ENCODE peak calls at places on chromosomes 12 and 14, in six cellular contexts. One of them, this sample, is unnamed.
A peak's percentile ranks its signal among the peaks of the same experiment; 100 is the strongest.

GRCh38 chr12:54222609-54223008 is 33.8 kb upstream of the SMUG1 start:
- DNase-seq in stomach: no peak
- DNase-seq in GM12878: no peak
- DNase-seq in breast epithelium: no peak
- DNase-seq in omental fat pad: no peak
- DNase-seq in fibroblast of the aortic adventitia: peak; percentile 94
- DNase-seq in this sample: no peak

GRCh38 chr12:94698553-94698952 is 48.2 kb upstream of the TMCC3 start:
- DNase-seq in stomach: no peak
- DNase-seq in GM12878: no peak
- DNase-seq in breast epithelium: no peak
- DNase-seq in omental fat pad: no peak
- DNase-seq in fibroblast of the aortic adventitia: no peak
- DNase-seq in this sample: no peak

GRCh38 chr12:68319988-68320623 is 12.1 kb downstream of the MDM1 start:
- DNase-seq in stomach: no peak
- DNase-seq in GM12878: no peak
- DNase-seq in breast epithelium: no peak
- DNase-seq in omental fat pad: no peak
- DNase-seq in fibroblast of the aortic adventitia: peak; percentile 97
- DNase-seq in this sample: no peak

GRCh38 chr12:105922670-105923102 is 216.1 kb downstream of the NUAK1 start:
- DNase-seq in stomach: no peak
- DNase-seq in GM12878: no peak
- DNase-seq in breast epithelium: no peak
- DNase-seq in omental fat pad: no peak
- DNase-seq in fibroblast of the aortic adventitia: peak; percentile 38
- DNase-seq in this sample: no peak

GRCh38 chr12:125188912-125189881 is 124.0 kb downstream of the AACS start:
- DNase-seq in stomach: no peak
- DNase-seq in GM12878: no peak
- DNase-seq in breast epithelium: no peak
- DNase-seq in omental fat pad: no peak
- DNase-seq in fibroblast of the aortic adventitia: no peak
- DNase-seq in this sample: no peak

GRCh38 chr14:85313801-85314207 is 216.1 kb upstream of the FLRT2 start:
- DNase-seq in stomach: no peak
- DNase-seq in GM12878: no peak
- DNase-seq in breast epithelium: no peak
- DNase-seq in omental fat pad: no peak
- DNase-seq in fibroblast of the aortic adventitia: no peak
- DNase-seq in this sample: no peak

GRCh38 chr12:31011746-31012567 is 61.7 kb upstream of the DDX11 start:
- DNase-seq in stomach: no peak
- DNase-seq in GM12878: no peak
- DNase-seq in breast epithelium: no peak
- DNase-seq in omental fat pad: no peak
- DNase-seq in fibroblast of the aortic adventitia: no peak
- DNase-seq in this sample: no peak

GRCh38 chr14:100440207-100440631 is 117.1 kb downstream of the SLC25A47 start:
- DNase-seq in stomach: peak; percentile 77
- DNase-seq in GM12878: no peak
- DNase-seq in breast epithelium: peak; percentile 74
- DNase-seq in omental fat pad: no peak
- DNase-seq in fibroblast of the aortic adventitia: peak; percentile 68
- DNase-seq in this sample: peak; percentile 68

GRCh38 chr14:65084554-65085190 is 17.6 kb downstream of the MAX start:
- DNase-seq in stomach: no peak
- DNase-seq in GM12878: no peak
- DNase-seq in breast epithelium: no peak
- DNase-seq in omental fat pad: no peak
- DNase-seq in fibroblast of the aortic adventitia: no peak
- DNase-seq in this sample: no peak

GRCh38 chr14:74618078-74618952 is 6.3 kb upstream of the LTBP2 start:
- DNase-seq in stomach: peak; percentile 48
- DNase-seq in GM12878: no peak
- DNase-seq in breast epithelium: no peak
- DNase-seq in omental fat pad: no peak
- DNase-seq in fibroblast of the aortic adventitia: peak; percentile 58
- DNase-seq in this sample: no peak

GRCh38 chr14:58280954-58281787 is 17.2 kb upstream of the ARID4A start:
- DNase-seq in stomach: no peak
- DNase-seq in GM12878: peak; percentile 27
- DNase-seq in breast epithelium: no peak
- DNase-seq in omental fat pad: no peak
- DNase-seq in fibroblast of the aortic adventitia: peak; percentile 92
- DNase-seq in this sample: no peak

GRCh38 chr12:124398578-124399227 is 103.8 kb downstream of the RFLNA start:
- DNase-seq in stomach: peak; percentile 48
- DNase-seq in GM12878: no peak
- DNase-seq in breast epithelium: no peak
- DNase-seq in omental fat pad: peak; percentile 68
- DNase-seq in fibroblast of the aortic adventitia: peak; percentile 58
- DNase-seq in this sample: no peak

GRCh38 chr14:72559669-72560068 is 334.2 kb downstream of the DPF3 start:
- DNase-seq in stomach: no peak
- DNase-seq in GM12878: no peak
- DNase-seq in breast epithelium: no peak
- DNase-seq in omental fat pad: no peak
- DNase-seq in fibroblast of the aortic adventitia: no peak
- DNase-seq in this sample: no peak

GRCh38 chr12:69106482-69107118 is 132.8 kb upstream of the CPSF6 start:
- DNase-seq in stomach: no peak
- DNase-seq in GM12878: no peak
- DNase-seq in breast epithelium: no peak
- DNase-seq in omental fat pad: no peak
- DNase-seq in fibroblast of the aortic adventitia: no peak
- DNase-seq in this sample: no peak

GRCh38 chr12:52221912-52222457 is 11.1 kb upstream of the KRT7 start:
- DNase-seq in stomach: peak; percentile 55
- DNase-seq in GM12878: no peak
- DNase-seq in breast epithelium: peak; percentile 82
- DNase-seq in omental fat pad: no peak
- DNase-seq in fibroblast of the aortic adventitia: no peak
- DNase-seq in this sample: peak; percentile 79

GRCh38 chr12:106871477-106871876 is 84.2 kb upstream of the TMEM263 start:
- DNase-seq in stomach: no peak
- DNase-seq in GM12878: no peak
- DNase-seq in breast epithelium: no peak
- DNase-seq in omental fat pad: no peak
- DNase-seq in fibroblast of the aortic adventitia: peak; percentile 16
- DNase-seq in this sample: no peak

GRCh38 chr12:105698047-105698446 is 367.6 kb downstream of the C12orf75 start:
- DNase-seq in stomach: no peak
- DNase-seq in GM12878: no peak
- DNase-seq in breast epithelium: no peak
- DNase-seq in omental fat pad: no peak
- DNase-seq in fibroblast of the aortic adventitia: no peak
- DNase-seq in this sample: no peak

GRCh38 chr14:69316449-69317391 is 56.8 kb downstream of the GALNT16 start:
- DNase-seq in stomach: no peak
- DNase-seq in GM12878: no peak
- DNase-seq in breast epithelium: no peak
- DNase-seq in omental fat pad: no peak
- DNase-seq in fibroblast of the aortic adventitia: peak; percentile 100
- DNase-seq in this sample: no peak

GRCh38 chr14:70190156-70190555 is 1.4 kb upstream of the SLC8A3 start:
- DNase-seq in stomach: no peak
- DNase-seq in GM12878: no peak
- DNase-seq in breast epithelium: no peak
- DNase-seq in omental fat pad: no peak
- DNase-seq in fibroblast of the aortic adventitia: no peak
- DNase-seq in this sample: no peak

GRCh38 chr14:105199093-105199492 is 18.0 kb upstream of the NUDT14 start:
- DNase-seq in stomach: no peak
- DNase-seq in GM12878: no peak
- DNase-seq in breast epithelium: no peak
- DNase-seq in omental fat pad: no peak
- DNase-seq in fibroblast of the aortic adventitia: no peak
- DNase-seq in this sample: no peak

GRCh38 chr12:121524196-121524930 is 56.5 kb downstream of the KDM2B start:
- DNase-seq in stomach: no peak
- DNase-seq in GM12878: no peak
- DNase-seq in breast epithelium: no peak
- DNase-seq in omental fat pad: no peak
- DNase-seq in fibroblast of the aortic adventitia: no peak
- DNase-seq in this sample: peak; percentile 53

GRCh38 chr14:103576371-103577024 is 13.7 kb downstream of the COA8 start:
- DNase-seq in stomach: peak; percentile 96
- DNase-seq in GM12878: no peak
- DNase-seq in breast epithelium: peak; percentile 76
- DNase-seq in omental fat pad: peak; percentile 58
- DNase-seq in fibroblast of the aortic adventitia: peak; percentile 86
- DNase-seq in this sample: peak; percentile 73

GRCh38 chr14:96893966-96894622 is 96.9 kb downstream of the VRK1 start:
- DNase-seq in stomach: no peak
- DNase-seq in GM12878: no peak
- DNase-seq in breast epithelium: no peak
- DNase-seq in omental fat pad: no peak
- DNase-seq in fibroblast of the aortic adventitia: no peak
- DNase-seq in this sample: no peak

GRCh38 chr12:108306014-108306501 is 33.1 kb downstream of the CMKLR1 start:
- DNase-seq in stomach: no peak
- DNase-seq in GM12878: no peak
- DNase-seq in breast epithelium: no peak
- DNase-seq in omental fat pad: no peak
- DNase-seq in fibroblast of the aortic adventitia: peak; percentile 15
- DNase-seq in this sample: no peak

GRCh38 chr12:27733791-27734190 is 23.2 kb downstream of the MRPS35 start:
- DNase-seq in stomach: no peak
- DNase-seq in GM12878: no peak
- DNase-seq in breast epithelium: no peak
- DNase-seq in omental fat pad: no peak
- DNase-seq in fibroblast of the aortic adventitia: no peak
- DNase-seq in this sample: no peak

GRCh38 chr12:27733052-27733656 is 22.5 kb downstream of the MRPS35 start:
- DNase-seq in stomach: no peak
- DNase-seq in GM12878: no peak
- DNase-seq in breast epithelium: no peak
- DNase-seq in omental fat pad: no peak
- DNase-seq in fibroblast of the aortic adventitia: peak; percentile 60
- DNase-seq in this sample: peak; percentile 29

GRCh38 chr12:27730097-27730588 is 19.5 kb downstream of the MRPS35 start:
- DNase-seq in stomach: no peak
- DNase-seq in GM12878: no peak
- DNase-seq in breast epithelium: no peak
- DNase-seq in omental fat pad: no peak
- DNase-seq in fibroblast of the aortic adventitia: no peak
- DNase-seq in this sample: no peak

DNA sequence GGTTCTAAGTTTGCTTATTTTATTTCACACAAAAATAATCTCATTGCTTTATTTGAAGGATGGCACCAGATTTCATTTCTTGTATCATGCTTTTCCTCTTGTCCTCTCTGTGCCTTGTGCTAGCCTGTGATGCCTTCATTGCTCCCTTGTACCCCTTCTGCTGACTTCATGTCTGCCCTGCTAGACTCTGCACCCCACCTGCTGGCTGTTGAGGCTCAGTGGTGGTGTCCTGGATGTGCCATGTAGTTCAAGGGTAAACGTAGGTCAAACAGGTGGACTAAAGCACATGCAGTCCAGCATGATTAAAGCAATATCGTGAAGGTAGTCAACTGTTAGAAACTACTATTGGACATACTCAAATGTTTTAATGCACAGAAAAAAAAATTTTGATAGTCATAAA is 21.6 kb downstream of the MRPS35 start:
- DNase-seq in stomach: peak; percentile 32
- DNase-seq in GM12878: no peak
- DNase-seq in breast epithelium: no peak
- DNase-seq in omental fat pad: no peak
- DNase-seq in fibroblast of the aortic adventitia: no peak
- DNase-seq in this sample: no peak
- TF ChIP-seq CTCF in stomach: no peak
- TF ChIP-seq CTCF in GM12878: peak; percentile 25
- TF ChIP-seq CTCF in breast epithelium: no peak
- TF ChIP-seq CTCF in omental fat pad: no peak
- TF ChIP-seq CTCF in fibroblast of the aortic adventitia: peak; percentile 29
- TF ChIP-seq CTCF in this sample: no peak

GRCh38 chr12:24803406-24804245 is 145.3 kb downstream of the BCAT1 start:
- DNase-seq in stomach: no peak
- DNase-seq in GM12878: no peak
- DNase-seq in breast epithelium: no peak
- DNase-seq in omental fat pad: no peak
- DNase-seq in fibroblast of the aortic adventitia: no peak
- DNase-seq in this sample: no peak

GRCh38 chr12:24810378-24810777 is 138.5 kb downstream of the BCAT1 start:
- DNase-seq in stomach: no peak
- DNase-seq in GM12878: no peak
- DNase-seq in breast epithelium: no peak
- DNase-seq in omental fat pad: no peak
- DNase-seq in fibroblast of the aortic adventitia: no peak
- DNase-seq in this sample: no peak

GRCh38 chr12:24814379-24815086 is 134.4 kb downstream of the BCAT1 start:
- DNase-seq in stomach: no peak
- DNase-seq in GM12878: peak; percentile 63
- DNase-seq in breast epithelium: no peak
- DNase-seq in omental fat pad: no peak
- DNase-seq in fibroblast of the aortic adventitia: no peak
- DNase-seq in this sample: no peak

GRCh38 chr12:24808651-24809050 is 140.2 kb downstream of the BCAT1 start:
- DNase-seq in stomach: no peak
- DNase-seq in GM12878: no peak
- DNase-seq in breast epithelium: no peak
- DNase-seq in omental fat pad: no peak
- DNase-seq in fibroblast of the aortic adventitia: no peak
- DNase-seq in this sample: no peak
- TF ChIP-seq CTCF in stomach: no peak
- TF ChIP-seq CTCF in GM12878: no peak
- TF ChIP-seq CTCF in breast epithelium: no peak
- TF ChIP-seq CTCF in omental fat pad: no peak
- TF ChIP-seq CTCF in fibroblast of the aortic adventitia: no peak
- TF ChIP-seq CTCF in this sample: no peak

GRCh38 chr12:65586796-65587195 is 237.5 kb upstream of the HMGA2 start:
- DNase-seq in stomach: no peak
- DNase-seq in GM12878: no peak
- DNase-seq in breast epithelium: no peak
- DNase-seq in omental fat pad: no peak
- DNase-seq in fibroblast of the aortic adventitia: no peak
- DNase-seq in this sample: no peak

GRCh38 chr12:65584041-65584440 is 240.2 kb upstream of the HMGA2 start:
- DNase-seq in stomach: no peak
- DNase-seq in GM12878: no peak
- DNase-seq in breast epithelium: no peak
- DNase-seq in omental fat pad: no peak
- DNase-seq in fibroblast of the aortic adventitia: no peak
- DNase-seq in this sample: no peak

GRCh38 chr12:65590318-65590717 is 234.0 kb upstream of the HMGA2 start:
- DNase-seq in stomach: no peak
- DNase-seq in GM12878: no peak
- DNase-seq in breast epithelium: no peak
- DNase-seq in omental fat pad: no peak
- DNase-seq in fibroblast of the aortic adventitia: no peak
- DNase-seq in this sample: no peak

GRCh38 chr12:65585648-65586420 is 238.4 kb upstream of the HMGA2 start:
- DNase-seq in stomach: no peak
- DNase-seq in GM12878: no peak
- DNase-seq in breast epithelium: no peak
- DNase-seq in omental fat pad: no peak
- DNase-seq in fibroblast of the aortic adventitia: no peak
- DNase-seq in this sample: no peak
- TF ChIP-seq CTCF in stomach: no peak
- TF ChIP-seq CTCF in GM12878: no peak
- TF ChIP-seq CTCF in breast epithelium: no peak
- TF ChIP-seq CTCF in omental fat pad: no peak
- TF ChIP-seq CTCF in fibroblast of the aortic adventitia: no peak
- TF ChIP-seq CTCF in this sample: no peak

GRCh38 chr12:12022306-12022931 is 48.3 kb upstream of the BCL2L14 start:
- DNase-seq in stomach: no peak
- DNase-seq in GM12878: no peak
- DNase-seq in breast epithelium: no peak
- DNase-seq in omental fat pad: no peak
- DNase-seq in fibroblast of the aortic adventitia: no peak
- DNase-seq in this sample: no peak
- TF ChIP-seq CTCF in stomach: no peak
- TF ChIP-seq CTCF in GM12878: no peak
- TF ChIP-seq CTCF in breast epithelium: no peak
- TF ChIP-seq CTCF in omental fat pad: no peak
- TF ChIP-seq CTCF in fibroblast of the aortic adventitia: no peak
- TF ChIP-seq CTCF in this sample: no peak